ENCODE peak calls at places on chromosomes 5 and 9, in seven cellular contexts. J is AG10803; B is pancreas; M is heart left ventricle; E is bronchial epithelial cell; W is lower lobe of right lung; K is effector memory CD4-positive, alpha-beta T cell. F is an unnamed sample.

GRCh38 chr5:73189816-73190451 is 16.9 kb downstream of the TMEM174 start:
- DNase-seq in E (no peak), M (no peak), K (no peak), W (no peak), B (no peak), J (peak; percentile 96), F (no peak)

GRCh38 chr5:10831416-10831815 is 70.4 kb upstream of the DAP start:
- DNase-seq in M (no peak), W (no peak), K (no peak), J (peak; percentile 93), E (peak; percentile 1), B (no peak), F (no peak)

GRCh38 chr5:149576021-149576420 is 5.3 kb upstream of the ARHGEF37 start:
- DNase-seq in B (no peak), K (no peak), M (no peak), E (no peak), W (no peak), J (no peak), F (no peak)

GRCh38 chr5:79076819-79077218 is 7.3 kb downstream of the BHMT2 start:
- DNase-seq in W (no peak), K (no peak), M (no peak), E (no peak), B (no peak), J (peak; percentile 3), F (no peak)

GRCh38 chr9:112945620-112946208 is 55.0 kb upstream of the SLC46A2 start:
- DNase-seq in E (no peak), W (no peak), B (no peak), K (no peak), M (no peak), J (no peak), F (no peak)

GRCh38 chr5:132058646-132059042 is 1.8 kb upstream of the IL3 start:
- DNase-seq in B (peak; percentile 5), M (no peak), E (no peak), W (no peak), K (no peak), J (no peak), F (no peak)

GRCh38 chr9:136860529-136860928 is 5.6 kb downstream of the EDF1 start:
- DNase-seq in M (peak; percentile 21), J (no peak), B (peak; percentile 52), E (no peak), K (no peak), W (peak; percentile 43), F (no peak)

GRCh38 chr5:107380654-107381053 is 290.1 kb downstream of the EFNA5 start:
- DNase-seq in W (no peak), M (no peak), K (no peak), J (no peak), B (no peak), E (no peak), F (no peak)

GRCh38 chr9:113628621-113629020 is 165.1 kb downstream of the RGS3 start:
- DNase-seq in J (no peak), W (no peak), K (no peak), B (no peak), M (no peak), E (peak; percentile 39), F (no peak)

GRCh38 chr5:95727764-95728191 is 3.4 kb upstream of the RHOBTB3 start:
- DNase-seq in M (no peak), K (no peak), J (peak; percentile 61), B (no peak), W (no peak), E (peak; percentile 90), F (no peak)

GRCh38 chr5:22293147-22293546 is 560.0 kb downstream of the CDH12 start:
- DNase-seq in W (no peak), E (no peak), B (no peak), M (no peak), J (no peak), K (no peak), F (no peak)

GRCh38 chr5:15391648-15392392 is 108.2 kb upstream of the FBXL7 start:
- DNase-seq in K (no peak), E (no peak), J (peak; percentile 48), W (no peak), B (no peak), M (no peak), F (no peak)

GRCh38 chr5:58080573-58080972 is 379.3 kb downstream of the PLK2 start:
- DNase-seq in W (no peak), M (no peak), B (no peak), K (no peak), E (peak; percentile 93), J (peak; percentile 12), F (no peak)

GRCh38 chr9:116686693-116687073 is 422 bp upstream of the TRIM32 start:
- DNase-seq in M (no peak), E (no peak), B (no peak), J (peak; percentile 25), K (no peak), W (no peak), F (no peak)

GRCh38 chr9:12838546-12838945 is 63.7 kb downstream of the LURAP1L start:
- DNase-seq in J (peak; percentile 75), W (no peak), E (no peak), B (no peak), M (no peak), K (no peak), F (no peak)

GRCh38 chr5:108079754-108080153 is 302.1 kb downstream of the FBXL17 start:
- DNase-seq in J (peak; percentile 72), K (no peak), E (no peak), W (no peak), M (no peak), B (no peak), F (no peak)

GRCh38 chr9:132670359-132670815 is at the start of gene GTF3C4:
- DNase-seq in B (peak; percentile 96), M (peak; percentile 92), J (peak; percentile 73), K (peak; percentile 75), E (no peak), W (peak; percentile 92), F (peak; percentile 85)

GRCh38 chr5:1010641-1011046 is 2.0 kb downstream of the NKD2 start:
- DNase-seq in M (peak; percentile 30), W (peak; percentile 42), J (no peak), B (peak; percentile 53), E (no peak), K (no peak), F (no peak)

GRCh38 chr9:89278997-89279739 is 31.8 kb upstream of the CKS2 start:
- DNase-seq in K (no peak), B (no peak), M (no peak), W (no peak), J (peak; percentile 70), E (peak; percentile 40), F (peak; percentile 68)

GRCh38 chr9:105040462-105040861 is 112.5 kb upstream of the ABCA1 start:
- DNase-seq in W (no peak), B (no peak), K (no peak), J (no peak), E (no peak), M (no peak), F (peak; percentile 25)

DNA sequence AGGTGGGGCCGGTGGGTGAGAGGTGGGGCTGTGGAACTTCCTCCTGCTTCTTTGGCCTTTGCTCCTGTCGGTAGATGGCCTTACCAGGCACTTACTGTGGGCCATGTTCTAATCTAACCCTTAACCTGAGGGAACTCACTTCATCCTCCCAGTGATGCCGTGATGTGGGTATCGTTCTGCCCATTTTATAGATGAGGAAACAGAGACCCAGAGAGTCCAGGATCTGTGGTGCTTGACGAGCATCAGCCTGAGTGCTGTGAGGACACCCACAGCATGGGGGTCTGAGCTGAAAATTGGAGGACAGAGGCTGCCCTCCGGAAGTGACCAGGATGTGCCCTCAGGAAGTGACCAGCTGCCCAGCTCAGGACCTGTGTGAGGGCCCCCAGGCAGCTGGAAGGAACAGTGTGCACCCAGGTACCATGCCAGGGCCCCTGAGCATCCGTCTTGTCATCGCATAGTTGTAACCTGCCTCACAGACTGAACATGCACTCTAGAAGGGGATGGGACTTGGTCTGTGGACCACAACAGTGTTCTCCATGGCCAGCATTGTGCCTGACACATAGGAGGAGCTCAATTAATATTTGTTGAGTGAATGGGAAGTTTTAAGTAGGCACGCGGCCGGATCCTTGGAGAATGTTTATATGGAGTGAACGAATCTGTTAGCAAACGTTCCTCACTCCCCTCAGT is 8.5 kb downstream of the NEK6 start:
- DNase-seq in W (no peak), M (no peak), E (no peak), B (no peak), J (no peak), K (no peak), F (no peak)
- H3K4me3 ChIP-seq in W (no peak overlapping the region), M (no peak overlapping the region), E (no peak overlapping the region), B (no peak overlapping the region), J (no peak overlapping the region), K (no peak overlapping the region), F (no peak overlapping the region)

GRCh38 chr9:15885464-15885863 is 332.6 kb downstream of the CCDC171 start:
- DNase-seq in B (no peak), J (no peak), K (no peak), M (no peak), W (no peak), E (no peak), F (no peak)
- H3K4me3 ChIP-seq in B (no peak overlapping the region), J (no peak overlapping the region), K (no peak overlapping the region), M (no peak overlapping the region), W (no peak overlapping the region), E (no peak overlapping the region), F (no peak overlapping the region)

GRCh38 chr5:142863856-142864255 is 93.7 kb downstream of the ARHGAP26 start:
- DNase-seq in J (no peak), M (no peak), K (no peak), W (no peak), E (no peak), B (no peak), F (no peak)

GRCh38 chr5:142864293-142865260 is 94.4 kb downstream of the ARHGAP26 start:
- DNase-seq in J (no peak), W (no peak), E (no peak), B (no peak), K (no peak), M (no peak), F (no peak)

GRCh38 chr5:142869883-142870282 is 99.7 kb downstream of the ARHGAP26 start:
- DNase-seq in W (no peak), E (no peak), M (peak; percentile 68), J (peak; percentile 47), K (no peak), B (no peak), F (no peak)

GRCh38 chr5:142865631-142866030 is 95.5 kb downstream of the ARHGAP26 start:
- DNase-seq in J (no peak), B (no peak), K (no peak), M (no peak), E (no peak), W (no peak), F (no peak)

DNA sequence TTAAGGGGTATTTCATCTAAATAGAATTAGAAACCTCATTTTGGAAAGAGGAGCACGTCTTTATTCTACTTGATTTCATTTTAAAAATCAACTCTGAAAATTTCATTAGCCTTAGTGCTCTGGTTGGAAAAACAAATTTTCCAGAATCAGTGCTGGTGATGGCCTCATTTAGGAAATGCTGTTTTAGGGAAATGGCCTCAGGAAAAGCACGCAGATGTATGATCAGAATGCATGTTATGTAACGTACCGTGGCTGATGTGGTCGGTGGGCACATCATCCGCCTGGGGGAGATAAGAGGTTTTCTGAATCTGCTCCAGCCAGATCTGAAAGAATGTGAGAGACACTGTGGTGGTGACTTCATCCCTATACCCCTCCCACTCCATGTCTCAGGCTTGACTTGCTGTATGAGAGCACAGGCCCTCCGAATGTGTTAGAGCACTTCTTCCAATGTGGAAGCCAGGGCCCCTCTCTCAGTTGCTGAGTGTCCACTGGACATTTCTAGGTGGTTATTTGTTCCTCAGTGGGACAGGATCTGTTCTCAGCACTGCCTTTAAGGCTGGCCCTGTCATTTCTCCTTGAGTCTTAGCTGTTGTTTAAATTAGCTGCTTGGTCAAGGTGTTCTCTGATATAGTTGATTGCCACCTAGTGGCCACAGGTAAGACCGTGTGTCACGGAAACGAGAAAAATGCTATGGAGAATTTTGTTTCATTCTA is 96.5 kb downstream of the ARHGAP26 start:
- DNase-seq in B (no peak), W (no peak), M (no peak), E (peak; percentile 72), J (peak; percentile 67), K (peak; percentile 8), F (peak; percentile 74)
- H3K4me3 ChIP-seq in B (no peak overlapping the region), W (no peak overlapping the region), M (no peak overlapping the region), E (no peak overlapping the region), J (no peak overlapping the region), K (no peak overlapping the region), F (no peak overlapping the region)

GRCh38 chr9:111451570-111451969 is 32.6 kb downstream of the ECPAS start:
- DNase-seq in M (no peak), E (no peak), B (no peak), J (no peak), K (no peak), W (no peak), F (no peak)
- H3K4me3 ChIP-seq in M (no peak overlapping the region), E (no peak overlapping the region), B (no peak overlapping the region), J (no peak overlapping the region), K (no peak overlapping the region), W (no peak overlapping the region), F (no peak overlapping the region)